ENCODE peak calls at places on chromosomes 4 and X, in four cellular contexts. One of them, this sample, is unnamed.

GRCh38 chr4:8725071-8725841 is 132.7 kb downstream of the CPZ start:
- DNase-seq in GM23248: no peak
- DNase-seq in HFF-Myc: no peak
- DNase-seq in NCI-H1092: no peak
- DNase-seq in this sample: no peak

GRCh38 chrX:118526149-118526548 is 30.5 kb downstream of the DOCK11 start:
- DNase-seq in GM23248: no peak
- DNase-seq in NCI-H1092: no peak
- DNase-seq in HFF-Myc: no peak
- DNase-seq in this sample: no peak

GRCh38 chrX:134782796-134783195 is 124.5 kb upstream of the PLAC1 start:
- DNase-seq in NCI-H1092: peak
- DNase-seq in HFF-Myc: no peak
- DNase-seq in GM23248: peak
- DNase-seq in this sample: peak

GRCh38 chr4:153497091-153497531 is 31.0 kb downstream of the TMEM131L start:
- DNase-seq in NCI-H1092: no peak
- DNase-seq in GM23248: peak
- DNase-seq in HFF-Myc: no peak
- DNase-seq in this sample: peak

GRCh38 chr4:127400736-127401346 is 231.9 kb upstream of the INTU start:
- DNase-seq in NCI-H1092: peak
- DNase-seq in HFF-Myc: peak
- DNase-seq in GM23248: peak
- DNase-seq in this sample: peak

GRCh38 chr4:158760866-158761265 is 8.0 kb upstream of the FNIP2 start:
- DNase-seq in GM23248: peak
- DNase-seq in NCI-H1092: no peak
- DNase-seq in HFF-Myc: no peak
- DNase-seq in this sample: peak

GRCh38 chr4:89134775-89135319 is 23.5 kb downstream of the TIGD2 start:
- DNase-seq in HFF-Myc: no peak
- DNase-seq in NCI-H1092: no peak
- DNase-seq in GM23248: peak
- DNase-seq in this sample: peak

GRCh38 chr4:21469438-21470032 is 479.0 kb downstream of the KCNIP4 start:
- DNase-seq in HFF-Myc: no peak
- DNase-seq in GM23248: peak
- DNase-seq in NCI-H1092: no peak
- DNase-seq in this sample: peak

GRCh38 chr4:24105183-24106039 is 215.6 kb upstream of the PPARGC1A start:
- DNase-seq in GM23248: peak
- DNase-seq in NCI-H1092: no peak
- DNase-seq in HFF-Myc: peak
- DNase-seq in this sample: peak

GRCh38 chr4:56467284-56468096 is at the start of gene SRP72:
- DNase-seq in GM23248: peak
- DNase-seq in NCI-H1092: peak
- DNase-seq in HFF-Myc: peak
- DNase-seq in this sample: peak

GRCh38 chr4:182140547-182140946 is 102.7 kb upstream of the TENM3 start:
- DNase-seq in GM23248: no peak
- DNase-seq in HFF-Myc: no peak
- DNase-seq in NCI-H1092: no peak
- DNase-seq in this sample: no peak

GRCh38 chr4:53346920-53347852 is 18.7 kb downstream of the SCFD2 start:
- DNase-seq in NCI-H1092: no peak
- DNase-seq in GM23248: peak
- DNase-seq in HFF-Myc: no peak
- DNase-seq in this sample: peak

GRCh38 chrX:6325437-6325836 is 96.8 kb upstream of the NLGN4X start:
- DNase-seq in HFF-Myc: no peak
- DNase-seq in GM23248: no peak
- DNase-seq in NCI-H1092: no peak
- DNase-seq in this sample: no peak

GRCh38 chr4:88585908-88586307 is 6.4 kb upstream of the HERC3 start:
- DNase-seq in GM23248: peak
- DNase-seq in NCI-H1092: no peak
- DNase-seq in HFF-Myc: no peak
- DNase-seq in this sample: peak

GRCh38 chr4:26821677-26822503 is 38.8 kb upstream of the STIM2 start:
- DNase-seq in HFF-Myc: no peak
- DNase-seq in GM23248: peak
- DNase-seq in NCI-H1092: no peak
- DNase-seq in this sample: peak

GRCh38 chrX:154597221-154597620 is 12.3 kb downstream of the CTAG1A start:
- DNase-seq in GM23248: no peak
- DNase-seq in HFF-Myc: no peak
- DNase-seq in NCI-H1092: no peak
- DNase-seq in this sample: no peak

GRCh38 chr4:123561525-123561924 is 164.9 kb downstream of the SPRY1 start:
- DNase-seq in NCI-H1092: no peak
- DNase-seq in HFF-Myc: no peak
- DNase-seq in GM23248: no peak
- DNase-seq in this sample: no peak

GRCh38 chrX:108453841-108454240 is 14.2 kb downstream of the COL4A5 start:
- DNase-seq in HFF-Myc: no peak
- DNase-seq in NCI-H1092: no peak
- DNase-seq in GM23248: no peak
- DNase-seq in this sample: no peak

GRCh38 chr4:186104114-186104894 is at the start of gene FAM149A:
- DNase-seq in GM23248: peak
- DNase-seq in HFF-Myc: no peak
- DNase-seq in NCI-H1092: peak
- DNase-seq in this sample: no peak

GRCh38 chrX:12701625-12702024 is 89.6 kb upstream of the PRPS2 start:
- DNase-seq in HFF-Myc: peak
- DNase-seq in GM23248: peak
- DNase-seq in NCI-H1092: peak
- DNase-seq in this sample: peak

GRCh38 chr4:114180481-114180880 is 201.0 kb upstream of the ARSJ start:
- DNase-seq in GM23248: peak
- DNase-seq in HFF-Myc: peak
- DNase-seq in NCI-H1092: no peak
- DNase-seq in this sample: peak

GRCh38 chr4:33302298-33302697 is 2582.1 kb downstream of the PCDH7 start:
- DNase-seq in GM23248: no peak
- DNase-seq in HFF-Myc: no peak
- DNase-seq in NCI-H1092: no peak
- DNase-seq in this sample: peak

GRCh38 chrX:152893631-152894610 is 3.9 kb upstream of the ZNF185 start:
- DNase-seq in GM23248: no peak
- DNase-seq in HFF-Myc: no peak
- DNase-seq in NCI-H1092: no peak
- DNase-seq in this sample: no peak

GRCh38 chrX:6778547-6779231 is 243.8 kb upstream of the VCX3A start:
- DNase-seq in NCI-H1092: no peak
- DNase-seq in GM23248: no peak
- DNase-seq in HFF-Myc: no peak
- DNase-seq in this sample: no peak

GRCh38 chr4:105155426-105155825 is 8.8 kb downstream of the TET2 start:
- DNase-seq in HFF-Myc: no peak
- DNase-seq in GM23248: no peak
- DNase-seq in NCI-H1092: no peak
- DNase-seq in this sample: no peak

GRCh38 chr4:8092282-8092681 is 66.3 kb downstream of the ABLIM2 start:
- DNase-seq in HFF-Myc: no peak
- DNase-seq in NCI-H1092: no peak
- DNase-seq in GM23248: no peak
- DNase-seq in this sample: no peak

GRCh38 chrX:113935516-113935915 is 648.4 kb upstream of the HTR2C start:
- DNase-seq in GM23248: no peak
- DNase-seq in HFF-Myc: no peak
- DNase-seq in NCI-H1092: no peak
- DNase-seq in this sample: no peak

GRCh38 chrX:134524181-134524580 is 64.2 kb downstream of the HPRT1 start:
- DNase-seq in NCI-H1092: no peak
- DNase-seq in GM23248: no peak
- DNase-seq in HFF-Myc: no peak
- DNase-seq in this sample: no peak

GRCh38 chrX:11666180-11666579 is 460 bp upstream of the ARHGAP6 start:
- DNase-seq in GM23248: peak
- DNase-seq in NCI-H1092: no peak
- DNase-seq in HFF-Myc: no peak
- DNase-seq in this sample: peak

GRCh38 chr4:6493668-6494304 is 21.4 kb upstream of the PPP2R2C start:
- DNase-seq in HFF-Myc: no peak
- DNase-seq in GM23248: peak
- DNase-seq in NCI-H1092: no peak
- DNase-seq in this sample: no peak

GRCh38 chr4:149371021-149371420 is 444.6 kb downstream of the IQCM start:
- DNase-seq in GM23248: peak
- DNase-seq in HFF-Myc: peak
- DNase-seq in NCI-H1092: peak
- DNase-seq in this sample: peak

GRCh38 chr4:24475756-24476155 is 108.6 kb downstream of the DHX15 start:
- DNase-seq in HFF-Myc: no peak
- DNase-seq in NCI-H1092: no peak
- DNase-seq in GM23248: no peak
- DNase-seq in this sample: no peak

GRCh38 chr4:3826247-3827172 is 60.3 kb downstream of the ADRA2C start:
- DNase-seq in GM23248: no peak
- DNase-seq in NCI-H1092: no peak
- DNase-seq in HFF-Myc: no peak
- DNase-seq in this sample: no peak

This sample was measured in ELR.